ENCODE peak calls at places on chromosomes 12 and 14, in six cellular contexts. G is thoracic aorta, L is upper lobe of left lung, V is A549, D is OCI-LY7, X is mucosa of descending colon. T is an unnamed sample.

GRCh38 chr14:37596790-37597189 is 1.4 kb downstream of the TTC6 start:
- DNase-seq in G (no peak), L (no peak), V (no peak), D (no peak), X (no peak), T (no peak)

GRCh38 chr14:22188346-22188745 is 400.7 kb downstream of the DAD1 start:
- DNase-seq in G (no peak), L (no peak), V (no peak), D (no peak), X (no peak), T (no peak)

GRCh38 chr14:91839754-91840153 is 27.6 kb downstream of the TC2N start:
- DNase-seq in G (no peak), L (no peak), V (no peak), D (peak; percentile 60), X (no peak), T (no peak)

GRCh38 chr12:71477046-71477445 is 37.4 kb downstream of the LGR5 start:
- DNase-seq in G (no peak), L (no peak), V (no peak), D (no peak), X (no peak), T (no peak)

GRCh38 chr12:77189463-77189862 is 124.1 kb upstream of the E2F7 start:
- DNase-seq in G (no peak), L (no peak), V (no peak), D (no peak), X (no peak), T (no peak)

GRCh38 chr14:68941820-68942219 is 37.3 kb downstream of the ACTN1 start:
- DNase-seq in G (no peak), L (no peak), V (peak; percentile 82), D (no peak), X (no peak), T (peak; percentile 76)

GRCh38 chr12:109462868-109463692 is 14.0 kb downstream of the KCTD10 start:
- DNase-seq in G (peak; percentile 74), L (peak; percentile 84), V (no peak), D (no peak), X (peak; percentile 65), T (peak; percentile 70)

GRCh38 chr14:94051115-94051514 is 25.0 kb downstream of the OTUB2 start:
- DNase-seq in G (no peak), L (no peak), V (no peak), D (peak; percentile 22), X (peak; percentile 76), T (peak; percentile 50)

GRCh38 chr12:4648099-4648498 is 752 bp downstream of the AKAP3 start:
- DNase-seq in G (no peak), L (no peak), V (no peak), D (peak; percentile 75), X (no peak), T (no peak)

GRCh38 chr12:95532851-95533250 is 18.4 kb downstream of the USP44 start:
- DNase-seq in G (no peak), L (no peak), V (no peak), D (no peak), X (peak; percentile 8), T (no peak)

GRCh38 chr12:116559330-116560080 is at the start of gene MAP1LC3B2:
- DNase-seq in G (no peak), L (peak; percentile 88), V (no peak), D (peak; percentile 97), X (peak; percentile 87), T (no peak)

GRCh38 chr12:124862768-124863408 is 776 bp downstream of the SCARB1 start:
- DNase-seq in G (no peak), L (peak; percentile 30), V (peak; percentile 47), D (peak; percentile 69), X (peak; percentile 41), T (no peak)

GRCh38 chr14:104976198-104977007 is 1.8 kb downstream of the AHNAK2 start:
- DNase-seq in G (no peak), L (peak; percentile 90), V (peak; percentile 64), D (peak; percentile 75), X (peak; percentile 91), T (peak; percentile 88)

GRCh38 chr12:84632556-84632955 is 280.0 kb downstream of the SLC6A15 start:
- DNase-seq in G (no peak), L (no peak), V (no peak), D (no peak), X (no peak), T (no peak)

GRCh38 chr14:44374906-44375305 is 132.2 kb downstream of the FSCB start:
- DNase-seq in G (no peak), L (no peak), V (no peak), D (no peak), X (no peak), T (no peak)

GRCh38 chr12:1218369-1218768 is 227.3 kb downstream of the ERC1 start:
- DNase-seq in G (no peak), L (no peak), V (no peak), D (no peak), X (no peak), T (no peak)

GRCh38 chr12:51678086-51678724 is 87.2 kb downstream of the SCN8A start:
- DNase-seq in G (no peak), L (peak; percentile 31), V (peak; percentile 81), D (peak; percentile 40), X (peak; percentile 59), T (no peak)

GRCh38 chr14:68794856-68795601 is 2.2 kb upstream of the ZFP36L1 start:
- DNase-seq in G (no peak), L (peak; percentile 50), V (no peak), D (peak; percentile 59), X (peak; percentile 66), T (peak; percentile 73)

GRCh38 chr12:72390146-72390545 is 118.0 kb downstream of the TRHDE start:
- DNase-seq in G (no peak), L (no peak), V (no peak), D (no peak), X (no peak), T (no peak)

GRCh38 chr14:102949801-102950451 is 27.5 kb downstream of the AMN start:
- DNase-seq in G (peak; percentile 28), L (no peak), V (no peak), D (no peak), X (no peak), T (peak; percentile 35)

GRCh38 chr14:105102893-105103292 is 37.7 kb upstream of the GPR132 start:
- DNase-seq in G (no peak), L (no peak), V (no peak), D (no peak), X (no peak), T (no peak)

GRCh38 chr14:24436355-24437019 is 6.1 kb downstream of the SDR39U1 start:
- DNase-seq in G (no peak), L (no peak), V (peak; percentile 85), D (peak; percentile 76), X (peak; percentile 51), T (no peak)

GRCh38 chr12:25276199-25276937 is 25.6 kb upstream of the KRAS start:
- DNase-seq in G (no peak), L (peak; percentile 41), V (peak; percentile 43), D (no peak), X (peak; percentile 72), T (no peak)

GRCh38 chr14:75123991-75124390 is 2.9 kb downstream of the NEK9 start:
- DNase-seq in G (no peak), L (peak; percentile 64), V (peak; percentile 69), D (no peak), X (no peak), T (no peak)

GRCh38 chr12:20342111-20342510 is 26.2 kb upstream of the PDE3A start:
- DNase-seq in G (no peak), L (no peak), V (no peak), D (no peak), X (no peak), T (no peak)

GRCh38 chr12:47576256-47576655 is 129.6 kb downstream of the RPAP3 start:
- DNase-seq in G (no peak), L (no peak), V (no peak), D (no peak), X (no peak), T (no peak)

GRCh38 chr12:22018860-22019259 is 27.2 kb upstream of the CMAS start:
- DNase-seq in G (no peak), L (no peak), V (no peak), D (no peak), X (no peak), T (no peak)

GRCh38 chr12:44317651-44318126 is 481.8 kb downstream of the TMEM117 start:
- DNase-seq in G (no peak), L (no peak), V (no peak), D (peak; percentile 24), X (no peak), T (no peak)

GRCh38 chr14:89641495-89642162 is 224.6 kb upstream of the FOXN3 start:
- DNase-seq in G (no peak), L (no peak), V (no peak), D (no peak), X (peak; percentile 35), T (no peak)

GRCh38 chr12:28770329-28770728 is 378.7 kb upstream of the FAR2 start:
- DNase-seq in G (no peak), L (no peak), V (no peak), D (no peak), X (peak; percentile 22), T (no peak)

GRCh38 chr12:28767836-28768348 is 381.2 kb upstream of the FAR2 start:
- DNase-seq in G (no peak), L (no peak), V (no peak), D (no peak), X (no peak), T (no peak)

GRCh38 chr12:28775556-28775955 is 373.5 kb upstream of the FAR2 start:
- DNase-seq in G (no peak), L (no peak), V (no peak), D (no peak), X (no peak), T (no peak)

GRCh38 chr12:28776913-28777312 is 372.2 kb upstream of the FAR2 start:
- DNase-seq in G (no peak), L (no peak), V (no peak), D (no peak), X (no peak), T (no peak)

GRCh38 chr12:28771961-28772360 is 377.1 kb upstream of the FAR2 start:
- DNase-seq in G (no peak), L (no peak), V (no peak), D (no peak), X (peak; percentile 10), T (no peak)
- H3K4me1 ChIP-seq in G (no peaks in the 10 kb centered on the region), L (no peaks in the 10 kb centered on the region), V (no peaks in the 10 kb centered on the region), D (no peaks in the 10 kb centered on the region), X (no peaks in the 10 kb centered on the region), T (no peaks in the 10 kb centered on the region)

GRCh38 chr12:106118-106561 is 39.6 kb downstream of the IQSEC3 start:
- DNase-seq in G (no peak), L (no peak), V (peak; percentile 12), D (peak; percentile 94), X (no peak), T (no peak)
- H3K4me1 ChIP-seq in G (no peaks in the 10 kb centered on the region), L (no peaks in the 10 kb centered on the region), V (no peaks in the 10 kb centered on the region), D (peaks cover 75% of the 10 kb centered on the region), X (peaks cover 5% of the 10 kb centered on the region), T (no peaks in the 10 kb centered on the region)

GRCh38 chr12:2291947-2292346 is 239.2 kb downstream of the CACNA1C start:
- DNase-seq in G (no peak), L (no peak), V (no peak), D (no peak), X (no peak), T (no peak)
- H3K4me1 ChIP-seq in G (peaks cover 99% of the 10 kb centered on the region), L (peaks cover 34% of the 10 kb centered on the region), V (no peaks in the 10 kb centered on the region), D (peaks cover 37% of the 10 kb centered on the region), X (no peaks in the 10 kb centered on the region), T (no peaks in the 10 kb centered on the region)

GRCh38 chr14:97970222-97970621 is 1173.0 kb downstream of the VRK1 start:
- DNase-seq in G (no peak), L (no peak), V (no peak), D (no peak), X (no peak), T (no peak)
- H3K4me1 ChIP-seq in G (peaks cover 2% of the 10 kb centered on the region), L (no peaks in the 10 kb centered on the region), V (no peaks in the 10 kb centered on the region), D (no peaks in the 10 kb centered on the region), X (no peaks in the 10 kb centered on the region), T (no peaks in the 10 kb centered on the region)